ENCODE peak calls at places on chromosomes 12 and 14, in eight cellular contexts. L, W, P, F, D, Q, K and A are unnamed samples.

GRCh38 chr12:58310828-58311273 is 369.5 kb downstream of the ATP23 start:
- DNase-seq in F (no peak), L (no peak), K (peak), W (peak), P (no peak), Q (no peak), D (peak), A (peak)

GRCh38 chr14:90301580-90302181 is 30.1 kb downstream of the NRDE2 start:
- DNase-seq in K (no peak), P (no peak), F (no peak), L (peak), D (peak), Q (no peak), W (peak), A (peak)

GRCh38 chr14:37150414-37150813 is 22.0 kb downstream of the SLC25A21 start:
- DNase-seq in Q (no peak), L (no peak), P (no peak), F (no peak), K (no peak), W (peak), D (peak), A (peak)

GRCh38 chr14:94458558-94459200 is 6.1 kb upstream of the SERPINA11 start:
- DNase-seq in P (no peak), K (no peak), L (no peak), D (peak), Q (no peak), F (no peak), W (no peak), A (peak)

GRCh38 chr12:56995930-56996496 is 10.3 kb downstream of the ZBTB39 start:
- DNase-seq in K (no peak), L (no peak), P (no peak), D (no peak), F (no peak), Q (no peak), W (no peak), A (no peak)

GRCh38 chr12:102421801-102422583 is 58.4 kb downstream of the IGF1 start:
- DNase-seq in W (no peak), K (no peak), D (no peak), Q (no peak), L (no peak), P (no peak), F (no peak), A (no peak)

GRCh38 chr14:78092040-78092439 is 78.1 kb upstream of the NRXN3 start:
- DNase-seq in D (no peak), F (no peak), Q (no peak), P (no peak), L (no peak), K (no peak), W (no peak), A (no peak)

GRCh38 chr12:47141459-47141858 is 61.7 kb upstream of the AMIGO2 start:
- DNase-seq in P (no peak), K (no peak), W (no peak), Q (no peak), F (no peak), L (peak), D (no peak), A (no peak)

GRCh38 chr12:92080390-92081285 is 65.0 kb downstream of the BTG1 start:
- DNase-seq in W (peak), P (no peak), K (peak), L (no peak), D (peak), F (no peak), Q (no peak), A (no peak)

GRCh38 chr14:99603471-99603933 is 505 bp downstream of the CCDC85C start:
- DNase-seq in Q (no peak), F (peak), W (no peak), K (no peak), L (peak), D (peak), P (peak), A (no peak)

GRCh38 chr14:73426877-73427276 is 31.5 kb downstream of the NUMB start:
- DNase-seq in Q (no peak), D (peak), L (no peak), K (peak), W (no peak), P (no peak), F (no peak), A (peak)